ENCODE peak calls at places on chromosomes 4 and X, in five cellular contexts. M is T-helper 2 cell, V is skeletal muscle cell, B is thyroid gland, L is GM04503. X is an unnamed sample.

GRCh38 chrX:96386325-96386724 is 298.3 kb upstream of the DIAPH2 start:
- DNase-seq in M (no peak), V (no peak), B (no peak), L (no peak), X (no peak)

GRCh38 chr4:187208641-187209040 is 485.0 kb upstream of the FAT1 start:
- DNase-seq in M (no peak), V (no peak), B (no peak), L (no peak), X (no peak)

GRCh38 chr4:21380861-21381260 is 567.7 kb downstream of the KCNIP4 start:
- DNase-seq in M (no peak), V (no peak), B (no peak), L (no peak), X (no peak)

GRCh38 chr4:139555705-139556070 is 331 bp downstream of the SETD7 start:
- DNase-seq in M (no peak), V (no peak), B (peak; percentile 50), L (no peak), X (no peak)

GRCh38 chr4:181637186-181638105 is 605.8 kb upstream of the TENM3 start:
- DNase-seq in M (no peak), V (peak; percentile 69), B (no peak), L (no peak), X (no peak)

GRCh38 chrX:131649741-131650140 is 105.9 kb downstream of the OR13H1 start:
- DNase-seq in M (no peak), V (no peak), B (no peak), L (no peak), X (no peak)

GRCh38 chr4:61549356-61549755 is 349.2 kb downstream of the ADGRL3 start:
- DNase-seq in M (no peak), V (no peak), B (no peak), L (no peak), X (no peak)

GRCh38 chr4:47915378-47915777 is 995 bp upstream of the NFXL1 start:
- DNase-seq in M (no peak), V (no peak), B (no peak), L (no peak), X (no peak)

GRCh38 chr4:142386450-142386849 is 459.7 kb downstream of the INPP4B start:
- DNase-seq in M (no peak), V (no peak), B (no peak), L (no peak), X (no peak)

GRCh38 chrX:72270316-72270866 is 6.7 kb downstream of the RPS4X start:
- DNase-seq in M (no peak), V (no peak), B (no peak), L (no peak), X (no peak)

GRCh38 chr4:141706445-141706844 is 70.1 kb downstream of the IL15 start:
- DNase-seq in M (no peak), V (no peak), B (no peak), L (no peak), X (no peak)

GRCh38 chr4:41024556-41025491 is 189.5 kb downstream of the APBB2 start:
- DNase-seq in M (no peak), V (no peak), B (no peak), L (no peak), X (no peak)

GRCh38 chr4:743463-744211 is 38.0 kb downstream of the PCGF3 start:
- DNase-seq in M (no peak), V (no peak), B (no peak), L (no peak), X (no peak)

GRCh38 chr4:106017975-106018374 is 122.7 kb downstream of the NPNT start:
- DNase-seq in M (no peak), V (no peak), B (no peak), L (no peak), X (no peak)

GRCh38 chr4:77619408-77619807 is 13.8 kb downstream of the CXCL13 start:
- DNase-seq in M (no peak), V (no peak), B (no peak), L (no peak), X (no peak)

GRCh38 chr4:73901031-73901430 is 31.8 kb downstream of the CXCL1 start:
- DNase-seq in M (no peak), V (peak; percentile 72), B (no peak), L (peak; percentile 45), X (peak; percentile 80)